ENCODE peak calls at places on chromosomes 3 and 15, in seven cellular contexts. Q, S, D, L, J, C and H are unnamed samples.

GRCh38 chr3:119559441-119559963 is at the start of gene CD80:
- DNase-seq in D (no peak), J (peak; percentile 18), Q (peak; percentile 59), C (peak; percentile 34), S (peak; percentile 45), L (peak; percentile 45), H (peak; percentile 61)

GRCh38 chr3:156615592-156616173 is 58.7 kb upstream of the TIPARP start:
- DNase-seq in Q (peak; percentile 69), L (peak; percentile 76), J (no peak), C (no peak), D (no peak), S (peak; percentile 78), H (peak; percentile 92)

GRCh38 chr3:71107926-71108325 is 475.6 kb downstream of the FOXP1 start:
- DNase-seq in S (no peak), J (no peak), D (no peak), L (peak; percentile 76), C (no peak), Q (no peak), H (peak; percentile 52)

GRCh38 chr15:49741721-49742120 is 120.9 kb downstream of the DTWD1 start:
- DNase-seq in L (no peak), C (no peak), Q (no peak), S (no peak), D (no peak), J (no peak), H (no peak)

GRCh38 chr3:112671930-112672715 is 31.2 kb upstream of the CCDC80 start:
- DNase-seq in C (no peak), D (no peak), S (no peak), J (no peak), L (peak; percentile 99), Q (no peak), H (peak; percentile 95)

GRCh38 chr15:78878356-78878755 is 5.7 kb downstream of the MORF4L1 start:
- DNase-seq in L (no peak), S (no peak), Q (no peak), C (no peak), J (no peak), D (no peak), H (peak; percentile 32)

GRCh38 chr3:79018671-79019136 is 749.1 kb downstream of the ROBO1 start:
- DNase-seq in D (peak; percentile 87), L (peak; percentile 61), J (no peak), S (peak; percentile 49), Q (peak; percentile 55), C (peak; percentile 44), H (peak; percentile 78)

GRCh38 chr15:84780492-84780891 is 32.1 kb downstream of the ZNF592 start:
- DNase-seq in S (no peak), D (no peak), C (no peak), L (no peak), J (no peak), Q (no peak), H (no peak)

GRCh38 chr15:80698636-80699035 is 3.5 kb downstream of the ABHD17C start:
- DNase-seq in Q (no peak), L (no peak), J (no peak), C (no peak), S (no peak), D (no peak), H (no peak)

GRCh38 chr3:79236488-79236887 is 531.3 kb downstream of the ROBO1 start:
- DNase-seq in J (no peak), C (no peak), L (no peak), Q (no peak), S (no peak), D (no peak), H (no peak)

GRCh38 chr3:53160660-53161344 is at the start of gene PRKCD:
- DNase-seq in D (peak; percentile 94), S (peak; percentile 87), L (peak; percentile 90), Q (peak; percentile 92), J (peak; percentile 5), C (peak; percentile 79), H (peak; percentile 95)

GRCh38 chr15:98560338-98560737 is 88.0 kb upstream of the IGF1R start:
- DNase-seq in D (no peak), L (no peak), S (no peak), Q (no peak), C (no peak), J (no peak), H (no peak)

GRCh38 chr3:159884661-159885402 is 103.8 kb upstream of the IL12A start:
- DNase-seq in J (peak; percentile 54), C (no peak), D (no peak), L (peak; percentile 75), Q (no peak), S (no peak), H (peak; percentile 70)

GRCh38 chr3:45560270-45561020 is 34.1 kb upstream of the LIMD1 start:
- DNase-seq in J (no peak), L (peak; percentile 82), S (no peak), C (peak; percentile 84), D (peak; percentile 91), Q (no peak), H (peak; percentile 45)

GRCh38 chr15:56699743-56700142 is 33.6 kb downstream of the ZNF280D start:
- DNase-seq in Q (no peak), C (no peak), L (no peak), S (no peak), J (no peak), D (no peak), H (no peak)

GRCh38 chr15:29821416-29822099 is 710 bp downstream of the TJP1 start:
- DNase-seq in J (no peak), S (peak; percentile 73), L (peak; percentile 77), Q (peak; percentile 83), C (peak; percentile 83), D (peak; percentile 93), H (peak; percentile 83)

GRCh38 chr15:81113204-81113657 is 20.8 kb upstream of the CFAP161 start:
- DNase-seq in Q (no peak), L (no peak), J (no peak), C (no peak), D (no peak), S (no peak), H (no peak)

GRCh38 chr3:164459526-164460151 is 618.7 kb downstream of the SI start:
- DNase-seq in J (no peak), D (no peak), S (no peak), C (no peak), L (no peak), Q (no peak), H (no peak)

GRCh38 chr15:35671197-35671596 is 125.2 kb upstream of the DPH6 start:
- DNase-seq in Q (no peak), L (no peak), J (no peak), C (no peak), D (no peak), S (no peak), H (peak; percentile 32)

GRCh38 chr3:126927846-126928245 is 55.1 kb upstream of the PLXNA1 start:
- DNase-seq in Q (no peak), J (no peak), S (no peak), L (no peak), C (no peak), D (no peak), H (no peak)

GRCh38 chr3:125075738-125076137 is 19.9 kb upstream of the HEG1 start:
- DNase-seq in D (no peak), C (no peak), S (no peak), J (no peak), Q (no peak), L (no peak), H (no peak)
- TF ChIP-seq CTCF in D (no peak), C (no peak), S (no peak), J (no peak), Q (no peak), L (no peak), H (no peak)

GRCh38 chr3:171591059-171591458 is 130.9 kb upstream of the TNIK start:
- DNase-seq in S (no peak), D (no peak), C (no peak), Q (no peak), J (no peak), L (no peak), H (no peak)
- H3K4me3 ChIP-seq in S (no peak overlapping the region), D (no peak overlapping the region), C (no peak overlapping the region), Q (no peak overlapping the region), J (no peak overlapping the region), L (no peak overlapping the region), H (no peak overlapping the region)

GRCh38 chr3:129343643-129344360 is 65.1 kb downstream of the HMCES start:
- DNase-seq in J (no peak), D (peak; percentile 66), L (peak; percentile 14), S (no peak), Q (peak; percentile 65), C (no peak), H (peak; percentile 29)
- TF ChIP-seq CTCF in J (peak; percentile 98), D (no peak), L (peak; percentile 57), S (no peak), Q (peak; percentile 59), C (peak; percentile 73), H (peak; percentile 50)

DNA sequence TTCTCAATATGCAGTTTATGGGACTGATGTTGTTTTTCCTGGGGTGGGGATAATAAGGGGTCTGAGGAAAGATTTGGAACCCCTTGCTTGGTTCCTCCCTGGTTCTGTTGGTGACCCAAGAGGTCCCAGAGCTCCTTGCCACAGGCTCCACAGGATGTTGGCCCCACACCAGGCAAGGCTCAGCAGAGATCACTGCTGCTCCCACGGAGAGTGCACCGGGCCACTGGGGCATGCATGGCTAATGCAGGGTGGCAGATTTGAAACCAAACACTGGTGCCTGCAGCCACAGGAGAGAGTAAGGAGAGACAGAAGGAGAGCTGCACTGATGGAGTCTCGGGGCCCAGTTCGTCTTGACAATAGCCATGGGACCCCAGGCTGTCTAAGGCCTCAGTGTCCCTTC is 2.5 kb downstream of the FAM107A start:
- DNase-seq in D (no peak), J (no peak), L (no peak), S (no peak), Q (no peak), C (no peak), H (no peak)
- H3K4me3 ChIP-seq in D (no peak overlapping the region), J (no peak overlapping the region), L (no peak overlapping the region), S (peak overlapping the region; percentile 14), Q (peak overlapping the region; percentile 52), C (no peak overlapping the region), H (no peak overlapping the region)

GRCh38 chr3:72187131-72187530 is 402.2 kb upstream of the PROK2 start:
- DNase-seq in L (peak; percentile 16), Q (no peak), C (no peak), J (no peak), S (no peak), D (no peak), H (no peak)
- TF ChIP-seq CTCF in L (no peak), Q (peak; percentile 14), C (no peak), J (no peak), S (no peak), D (no peak), H (peak; percentile 11)

GRCh38 chr15:51735611-51736010 is 1.8 kb downstream of the LYSMD2 start:
- DNase-seq in L (no peak), Q (no peak), C (no peak), D (no peak), S (no peak), J (no peak), H (no peak)

GRCh38 chr15:51736646-51737537 is 563 bp downstream of the LYSMD2 start:
- DNase-seq in Q (peak; percentile 73), S (peak; percentile 44), D (peak; percentile 80), L (no peak), C (peak; percentile 26), J (no peak), H (peak; percentile 27)

GRCh38 chr15:51735211-51735610 is 2.2 kb downstream of the LYSMD2 start:
- DNase-seq in C (no peak), J (no peak), Q (no peak), S (no peak), D (no peak), L (no peak), H (no peak)

GRCh38 chr15:51737538-51738305 is at the start of gene LYSMD2:
- DNase-seq in L (no peak), D (peak; percentile 94), Q (peak; percentile 88), S (peak; percentile 70), J (no peak), C (peak; percentile 86), H (peak; percentile 43)

GRCh38 chr15:51736069-51736468 is 1.4 kb downstream of the LYSMD2 start:
- DNase-seq in Q (no peak), C (no peak), S (no peak), L (no peak), D (no peak), J (no peak), H (peak; percentile 26)
- H3K4me3 ChIP-seq in Q (peak overlapping the region; percentile 79), C (no peak overlapping the region), S (no peak overlapping the region), L (no peak overlapping the region), D (peak overlapping the region; percentile 57), J (peak overlapping the region; percentile 62), H (peak overlapping the region; percentile 67)